ENCODE peak calls at places on chromosome 5, in ten cellular contexts. Z, A, P, N, I, T, S, D, B and L are unnamed samples. For H3K9me3, the result is how much of the 10 kb centered on the place peaks cover.

GRCh38 chr5:139435676-139436075 is 3.6 kb downstream of the DNAJC18 start:
- DNase-seq in Z (no peak), A (no peak), P (no peak), N (no peak), I (no peak), T (no peak), S (no peak), D (no peak), B (no peak), L (no peak)

GRCh38 chr5:146052780-146053179 is 52.6 kb downstream of the PLAC8L1 start:
- DNase-seq in Z (peak), A (no peak), P (no peak), N (peak), I (no peak), T (no peak), S (no peak), D (no peak), B (no peak), L (no peak)

GRCh38 chr5:141691286-141691866 is 9.3 kb upstream of the ARAP3 start:
- DNase-seq in Z (no peak), A (no peak), P (no peak), N (no peak), I (no peak), T (no peak), S (no peak), D (no peak), B (no peak), L (no peak)

GRCh38 chr5:72121052-72121451 is 13.8 kb downstream of the MAP1B start:
- DNase-seq in Z (peak), A (no peak), P (no peak), N (no peak), I (no peak), T (no peak), S (no peak), D (no peak), B (no peak), L (no peak)

GRCh38 chr5:136001531-136001930 is 27.3 kb upstream of the TGFBI start:
- DNase-seq in Z (no peak), A (no peak), P (peak), N (no peak), I (no peak), T (no peak), S (no peak), D (no peak), B (peak), L (no peak)

GRCh38 chr5:82538339-82539034 is 260.3 kb upstream of the RPS23 start:
- DNase-seq in Z (no peak), A (no peak), P (no peak), N (no peak), I (no peak), T (no peak), S (no peak), D (no peak), B (peak), L (no peak)

GRCh38 chr5:179204572-179204971 is 140.7 kb downstream of the ADAMTS2 start:
- DNase-seq in Z (no peak), A (peak), P (no peak), N (no peak), I (no peak), T (no peak), S (no peak), D (no peak), B (peak), L (no peak)

GRCh38 chr5:37893414-37894134 is 53.7 kb upstream of the GDNF start:
- DNase-seq in Z (no peak), A (no peak), P (no peak), N (no peak), I (no peak), T (no peak), S (no peak), D (no peak), B (no peak), L (no peak)

GRCh38 chr5:98978528-98978927 is 49.7 kb upstream of the CHD1 start:
- DNase-seq in Z (no peak), A (no peak), P (no peak), N (no peak), I (no peak), T (no peak), S (no peak), D (no peak), B (no peak), L (no peak)

GRCh38 chr5:56319281-56320242 is 86.4 kb upstream of the ANKRD55 start:
- DNase-seq in Z (no peak), A (no peak), P (peak), N (no peak), I (peak), T (peak), S (peak), D (no peak), B (peak), L (no peak)

GRCh38 chr5:117455236-117456233 is 880.9 kb upstream of the SEMA6A start:
- DNase-seq in Z (no peak), A (no peak), P (no peak), N (peak), I (no peak), T (no peak), S (peak), D (peak), B (no peak), L (no peak)

GRCh38 chr5:74206571-74207550 is 433.7 kb downstream of the ENC1 start:
- DNase-seq in Z (no peak), A (no peak), P (peak), N (no peak), I (peak), T (peak), S (peak), D (no peak), B (peak), L (no peak)

GRCh38 chr5:56480305-56481146 is 247.4 kb upstream of the ANKRD55 start:
- DNase-seq in Z (peak), A (no peak), P (peak), N (no peak), I (peak), T (peak), S (peak), D (peak), B (peak), L (peak)

GRCh38 chr5:39519566-39520231 is 94.9 kb upstream of the DAB2 start:
- DNase-seq in Z (no peak), A (no peak), P (peak), N (no peak), I (no peak), T (no peak), S (no peak), D (peak), B (peak), L (no peak)

GRCh38 chr5:74281191-74281590 is 359.3 kb downstream of the ENC1 start:
- DNase-seq in Z (no peak), A (no peak), P (no peak), N (no peak), I (no peak), T (no peak), S (no peak), D (no peak), B (no peak), L (no peak)

GRCh38 chr5:154370730-154371334 is 75.0 kb upstream of the SAP30L start:
- DNase-seq in Z (no peak), A (no peak), P (no peak), N (no peak), I (no peak), T (peak), S (no peak), D (no peak), B (no peak), L (no peak)

GRCh38 chr5:10703676-10704075 is 57.4 kb downstream of the DAP start:
- DNase-seq in Z (no peak), A (no peak), P (no peak), N (no peak), I (no peak), T (no peak), S (no peak), D (no peak), B (no peak), L (no peak)

GRCh38 chr5:164518049-164518740 is 1012.8 kb downstream of the MAT2B start:
- DNase-seq in Z (no peak), A (no peak), P (no peak), N (no peak), I (no peak), T (no peak), S (no peak), D (no peak), B (no peak), L (no peak)

GRCh38 chr5:10987881-10988504 is 227.0 kb upstream of the DAP start:
- DNase-seq in Z (peak), A (peak), P (no peak), N (peak), I (peak), T (no peak), S (peak), D (peak), B (peak), L (peak)

GRCh38 chr5:80754900-80755299 is 100.1 kb upstream of the DHFR start:
- DNase-seq in Z (peak), A (no peak), P (peak), N (peak), I (no peak), T (no peak), S (no peak), D (peak), B (no peak), L (no peak)

GRCh38 chr5:109953821-109954220 is 264.1 kb downstream of the MAN2A1 start:
- DNase-seq in Z (no peak), A (no peak), P (no peak), N (peak), I (no peak), T (no peak), S (no peak), D (no peak), B (peak), L (no peak)

GRCh38 chr5:141547488-141547887 is 58.6 kb downstream of the PCDHGC5 start:
- DNase-seq in Z (no peak), A (no peak), P (peak), N (no peak), I (no peak), T (no peak), S (no peak), D (no peak), B (peak), L (no peak)

GRCh38 chr5:73434461-73434860 is 14.1 kb downstream of the FOXD1 start:
- DNase-seq in Z (no peak), A (no peak), P (no peak), N (no peak), I (no peak), T (no peak), S (no peak), D (no peak), B (no peak), L (no peak)

GRCh38 chr5:110376281-110376916 is 350.1 kb downstream of the TMEM232 start:
- DNase-seq in Z (no peak), A (no peak), P (peak), N (no peak), I (no peak), T (no peak), S (no peak), D (no peak), B (no peak), L (no peak)

GRCh38 chr5:6496207-6496584 is 47.5 kb downstream of the UBE2QL1 start:
- DNase-seq in Z (no peak), A (no peak), P (no peak), N (no peak), I (no peak), T (no peak), S (no peak), D (peak), B (no peak), L (no peak)

GRCh38 chr5:137061382-137061781 is 437.7 kb downstream of the SPOCK1 start:
- DNase-seq in Z (no peak), A (no peak), P (no peak), N (no peak), I (no peak), T (no peak), S (no peak), D (no peak), B (no peak), L (no peak)

GRCh38 chr5:143870871-143871632 is 59.1 kb downstream of the HMHB1 start:
- DNase-seq in Z (no peak), A (no peak), P (no peak), N (no peak), I (no peak), T (no peak), S (no peak), D (no peak), B (no peak), L (no peak)

GRCh38 chr5:147803941-147804717 is 21.6 kb upstream of the JAKMIP2 start:
- DNase-seq in Z (peak), A (no peak), P (peak), N (no peak), I (no peak), T (no peak), S (no peak), D (no peak), B (no peak), L (no peak)

GRCh38 chr5:6703791-6704190 is 9.4 kb upstream of the TENT4A start:
- DNase-seq in Z (no peak), A (no peak), P (peak), N (no peak), I (no peak), T (no peak), S (no peak), D (no peak), B (peak), L (no peak)

DNA sequence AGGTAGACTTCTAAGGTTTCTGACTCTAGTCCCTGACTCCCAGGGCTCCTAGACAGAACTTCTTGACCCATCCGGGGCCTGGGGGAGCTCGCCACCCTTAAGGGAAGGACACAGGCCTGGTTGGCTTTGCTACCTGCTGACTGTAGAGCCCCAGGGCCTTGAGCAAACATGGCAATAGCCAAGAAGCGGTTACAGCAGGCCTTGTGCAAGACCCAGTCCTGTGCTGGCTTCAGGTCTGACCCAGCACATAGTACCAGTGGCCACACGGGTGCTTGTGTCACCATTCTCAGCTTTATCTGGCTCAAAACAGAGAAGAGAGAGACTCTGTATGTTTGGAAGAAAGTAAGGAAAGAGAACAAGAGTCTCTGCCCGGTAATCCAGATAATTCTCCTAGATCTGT is 41.8 kb downstream of the AP3B1 start:
- DNase-seq in Z (no peak), A (no peak), P (no peak), N (no peak), I (no peak), T (no peak), S (no peak), D (no peak), B (no peak), L (no peak)
- H3K9me3 ChIP-seq in Z (under half), A (under half), P (under half), N (under half), I (under half), T (under half), S (under half), D (under half), B (under half), L (under half)

DNA sequence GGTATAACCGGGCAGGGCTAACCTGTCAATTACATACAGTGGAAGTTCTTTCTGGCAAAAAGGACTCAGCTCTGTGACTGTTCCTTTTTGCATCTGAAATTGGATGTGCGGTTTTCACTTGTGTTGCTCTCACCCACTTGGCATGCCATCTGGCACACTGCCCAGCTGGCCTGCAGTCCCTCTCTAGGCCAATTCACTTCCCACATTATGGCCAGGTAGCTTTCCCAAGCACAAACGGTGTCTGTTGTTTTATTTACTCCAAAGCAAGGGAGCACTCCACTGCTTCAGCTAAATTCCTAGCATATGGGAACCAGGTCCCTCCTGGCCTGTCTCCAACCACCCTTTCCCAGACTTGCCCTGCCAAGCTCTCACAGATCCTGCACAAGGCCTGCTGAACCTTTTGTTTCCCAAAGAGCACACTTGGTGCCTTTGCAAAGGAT is 132.5 kb downstream of the SEMA6A start:
- DNase-seq in Z (no peak), A (no peak), P (peak), N (no peak), I (no peak), T (peak), S (no peak), D (no peak), B (peak), L (no peak)
- H3K9me3 ChIP-seq in Z (under half), A (under half), P (under half), N (under half), I (under half), T (under half), S (under half), D (under half), B (under half), L (under half)

GRCh38 chr5:95662946-95663345 is 16.4 kb downstream of the RFESD start:
- DNase-seq in Z (no peak), A (no peak), P (no peak), N (no peak), I (no peak), T (no peak), S (no peak), D (no peak), B (no peak), L (no peak)
- H3K9me3 ChIP-seq in Z (under half), A (under half), P (under half), N (under half), I (under half), T (under half), S (under half), D (under half), B (under half), L (under half)

DNA sequence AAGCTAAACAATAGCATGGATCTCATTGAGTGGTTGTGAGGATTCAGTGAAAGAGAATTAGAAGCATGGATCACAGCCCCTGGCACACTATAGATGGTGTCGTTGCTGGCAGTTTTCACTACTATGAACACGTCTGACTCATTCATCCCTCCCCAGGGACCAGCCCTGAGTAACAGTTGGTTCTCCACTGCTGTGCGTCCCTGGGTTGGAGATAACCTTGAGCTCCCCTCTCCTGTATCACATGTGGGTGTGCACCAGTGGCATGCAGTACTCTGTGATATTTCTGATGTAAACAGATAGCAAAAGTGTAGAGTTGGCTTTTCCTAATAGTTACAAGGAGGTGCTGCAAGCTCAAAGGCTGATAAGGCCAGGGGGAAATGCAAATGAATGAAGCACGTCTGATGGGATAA is 8.8 kb upstream of the LCP2 start:
- DNase-seq in Z (peak), A (no peak), P (peak), N (no peak), I (peak), T (peak), S (no peak), D (no peak), B (peak), L (no peak)
- H3K9me3 ChIP-seq in Z (under half), A (under half), P (under half), N (under half), I (under half), T (under half), S (under half), D (under half), B (under half), L (under half)